ENCODE peak calls at places on chromosome 22, in nine cellular contexts. I is GM23248, T is MM.1S, M is HCT116, C is SK-N-SH, L is PC-3, K is GM23338, A is neural progenitor cell, V is hepatocyte. D is an unnamed sample.

GRCh38 chr22:30204742-30205111 is 41.8 kb downstream of the LIF start:
- DNase-seq in I (peak), T (no peak), M (no peak), C (peak), L (no peak), K (no peak), A (no peak), V (peak), D (no peak)

GRCh38 chr22:19641254-19641982 is 72.9 kb upstream of the SEPTIN5 start:
- DNase-seq in I (peak), T (peak), M (peak), C (peak), L (peak), K (peak), A (peak), V (peak), D (no peak)

GRCh38 chr22:42992092-42992491 is 22.9 kb downstream of the PACSIN2 start:
- DNase-seq in I (no peak), T (no peak), M (no peak), C (no peak), L (no peak), K (no peak), A (no peak), V (no peak), D (no peak)

GRCh38 chr22:50016988-50017700 is 4.6 kb upstream of the IL17REL start:
- DNase-seq in I (no peak), T (no peak), M (no peak), C (peak), L (no peak), K (no peak), A (peak), V (peak), D (no peak)

GRCh38 chr22:25420925-25421904 is 143.3 kb upstream of the GRK3 start:
- DNase-seq in I (peak), T (no peak), M (no peak), C (peak), L (no peak), K (peak), A (peak), V (no peak), D (no peak)

GRCh38 chr22:19448739-19449421 is 1.4 kb upstream of the C22orf39 start:
- DNase-seq in I (no peak), T (peak), M (no peak), C (no peak), L (no peak), K (no peak), A (peak), V (no peak), D (peak)

GRCh38 chr22:32700186-32700882 is 101.2 kb upstream of the TIMP3 start:
- DNase-seq in I (peak), T (no peak), M (no peak), C (no peak), L (no peak), K (no peak), A (peak), V (no peak), D (no peak)

GRCh38 chr22:20777420-20778177 is 3.7 kb downstream of the SERPIND1 start:
- DNase-seq in I (peak), T (no peak), M (peak), C (no peak), L (peak), K (no peak), A (no peak), V (peak), D (no peak)

GRCh38 chr22:48894064-48894671 is 933.5 kb downstream of the BRD1 start:
- DNase-seq in I (no peak), T (no peak), M (no peak), C (no peak), L (no peak), K (no peak), A (no peak), V (no peak), D (peak)

GRCh38 chr22:41021039-41021654 is 70.0 kb downstream of the RBX1 start:
- DNase-seq in I (peak), T (peak), M (no peak), C (no peak), L (no peak), K (peak), A (peak), V (peak), D (peak)

GRCh38 chr22:18023509-18024275 is 669 bp downstream of the MICAL3 start:
- DNase-seq in I (peak), T (peak), M (peak), C (peak), L (peak), K (peak), A (peak), V (peak), D (peak)

GRCh38 chr22:30239421-30240405 is 6.8 kb downstream of the LIF start:
- DNase-seq in I (no peak), T (no peak), M (no peak), C (no peak), L (no peak), K (no peak), A (no peak), V (no peak), D (no peak)

GRCh38 chr22:49103314-49104052 is 724.2 kb downstream of the BRD1 start:
- DNase-seq in I (no peak), T (no peak), M (no peak), C (peak), L (no peak), K (no peak), A (peak), V (no peak), D (no peak)

GRCh38 chr22:33867118-33867863 is 53.0 kb downstream of the LARGE1 start:
- DNase-seq in I (peak), T (no peak), M (no peak), C (no peak), L (peak), K (no peak), A (no peak), V (peak), D (no peak)

GRCh38 chr22:23837911-23838685 is 708 bp downstream of the DERL3 start:
- DNase-seq in I (no peak), T (no peak), M (no peak), C (peak), L (no peak), K (peak), A (peak), V (no peak), D (peak)

GRCh38 chr22:45671051-45671782 is 417 bp upstream of the ATXN10 start:
- DNase-seq in I (peak), T (no peak), M (no peak), C (peak), L (no peak), K (peak), A (peak), V (peak), D (no peak)

GRCh38 chr22:48444320-48445112 is 1383.2 kb downstream of the BRD1 start:
- DNase-seq in I (no peak), T (peak), M (no peak), C (no peak), L (no peak), K (no peak), A (no peak), V (no peak), D (peak)

GRCh38 chr22:49358041-49358440 is 469.6 kb downstream of the BRD1 start:
- DNase-seq in I (no peak), T (no peak), M (no peak), C (no peak), L (no peak), K (no peak), A (no peak), V (no peak), D (no peak)

GRCh38 chr22:29079218-29079901 is 6.5 kb downstream of the KREMEN1 start:
- DNase-seq in I (peak), T (no peak), M (no peak), C (no peak), L (peak), K (no peak), A (no peak), V (peak), D (no peak)

GRCh38 chr22:25120761-25121212 is 78.9 kb upstream of the CRYBB3 start:
- DNase-seq in I (no peak), T (no peak), M (no peak), C (no peak), L (no peak), K (no peak), A (peak), V (peak), D (no peak)

GRCh38 chr22:19396934-19397728 is 34.4 kb downstream of the HIRA start:
- DNase-seq in I (no peak), T (no peak), M (no peak), C (no peak), L (no peak), K (no peak), A (no peak), V (no peak), D (no peak)

GRCh38 chr22:45626198-45626651 is 45.4 kb upstream of the ATXN10 start:
- DNase-seq in I (no peak), T (no peak), M (peak), C (no peak), L (peak), K (no peak), A (no peak), V (peak), D (no peak)

GRCh38 chr22:17366830-17367229 is 2.4 kb upstream of the CECR2 start:
- DNase-seq in I (no peak), T (no peak), M (peak), C (peak), L (no peak), K (peak), A (peak), V (peak), D (peak)

GRCh38 chr22:47757741-47758140 is 995.3 kb downstream of the TBC1D22A start:
- DNase-seq in I (no peak), T (no peak), M (no peak), C (no peak), L (no peak), K (no peak), A (no peak), V (peak), D (no peak)

GRCh38 chr22:29917052-29917902 is 34.3 kb downstream of the MTMR3 start:
- DNase-seq in I (peak), T (no peak), M (no peak), C (no peak), L (no peak), K (peak), A (no peak), V (no peak), D (no peak)

GRCh38 chr22:28246392-28246791 is 327.3 kb upstream of the PITPNB start:
- DNase-seq in I (peak), T (no peak), M (no peak), C (no peak), L (no peak), K (no peak), A (no peak), V (no peak), D (no peak)

GRCh38 chr22:44220727-44221680 is 40.3 kb downstream of the PARVG start:
- DNase-seq in I (no peak), T (no peak), M (no peak), C (no peak), L (no peak), K (no peak), A (no peak), V (no peak), D (no peak)

GRCh38 chr22:29767289-29768051 is at the start of gene UQCR10:
- DNase-seq in I (peak), T (peak), M (peak), C (peak), L (peak), K (peak), A (peak), V (peak), D (peak)

GRCh38 chr22:20495861-20496681 is 476 bp upstream of the KLHL22 start:
- DNase-seq in I (peak), T (peak), M (peak), C (peak), L (peak), K (peak), A (peak), V (peak), D (peak)

DNA sequence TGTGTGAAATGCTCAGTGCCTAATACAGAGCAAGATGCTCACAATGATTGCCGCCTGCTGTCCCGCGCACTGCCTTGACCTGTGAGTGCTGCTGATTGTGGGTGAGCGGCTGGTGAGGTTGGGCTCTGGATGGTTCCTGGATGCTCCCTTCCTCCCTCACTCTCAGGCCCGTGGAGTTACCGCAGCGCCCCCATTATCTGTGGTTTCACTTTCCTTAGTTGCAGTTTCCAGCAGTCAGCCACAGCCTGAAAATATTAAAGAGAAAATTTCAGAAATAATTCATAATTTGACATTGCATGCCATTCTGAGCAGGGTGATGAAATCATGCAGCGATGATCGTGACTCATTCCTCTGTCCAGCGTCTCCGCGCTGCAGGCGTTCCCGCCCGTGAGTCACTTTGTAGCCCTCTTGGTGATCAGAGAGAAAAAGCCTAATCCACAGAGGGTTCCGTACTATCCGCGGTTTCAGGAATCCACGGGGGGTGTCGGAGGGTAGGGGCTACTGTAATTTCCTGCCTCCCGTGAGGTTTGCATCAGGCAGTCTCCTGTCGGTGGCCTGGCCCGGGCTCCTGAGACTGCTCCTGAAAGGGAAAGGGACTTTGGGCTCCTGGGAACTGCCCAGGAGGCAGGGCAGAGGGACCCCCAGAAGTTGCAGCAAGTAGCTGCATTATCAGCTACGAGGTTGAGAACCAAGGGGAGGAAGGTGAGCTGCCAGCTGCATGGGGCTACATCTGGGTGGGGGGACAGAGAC is 10.6 kb downstream of the RPL3 start:
- DNase-seq in I (peak), T (no peak), M (peak), C (no peak), L (peak), K (peak), A (no peak), V (peak), D (no peak)
- H3K4me3 ChIP-seq in I (peak), T (no peak), M (peak), C (no peak), L (peak), K (no peak), A (no peak), V (no peak), D (no peak)

DNA sequence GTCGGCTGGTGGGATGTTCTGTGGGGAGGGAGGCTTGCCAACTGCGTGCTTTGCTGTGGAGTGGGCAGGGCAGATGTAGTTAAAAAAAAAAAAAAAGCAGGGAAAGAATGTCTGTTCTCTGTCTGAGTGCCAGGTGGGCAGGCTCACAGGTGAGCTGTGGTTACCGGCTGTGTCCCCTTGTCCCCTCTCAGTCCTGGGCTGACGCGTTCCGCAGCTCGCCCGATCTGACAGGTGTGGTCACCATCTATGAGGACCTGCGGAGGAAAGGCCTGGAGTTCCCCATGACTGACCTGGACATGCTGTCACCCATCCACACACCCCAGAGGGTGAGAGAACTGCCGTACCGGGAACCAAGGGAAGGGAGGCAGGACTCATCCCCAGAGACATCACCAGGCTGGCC is 23.6 kb downstream of the TOM1 start:
- DNase-seq in I (no peak), T (no peak), M (no peak), C (no peak), L (no peak), K (no peak), A (no peak), V (no peak), D (no peak)
- H2AFZ ChIP-seq in I (no peak), T (no peak), M (no peak), C (no peak), L (no peak), K (no peak), A (no peak), V (no peak), D (no peak)

GRCh38 chr22:36213596-36213995 is 12.0 kb upstream of the APOL4 start:
- DNase-seq in I (no peak), T (no peak), M (no peak), C (no peak), L (no peak), K (no peak), A (no peak), V (no peak), D (no peak)

GRCh38 chr22:36220457-36220921 is 18.8 kb downstream of the APOL2 start:
- DNase-seq in I (peak), T (no peak), M (no peak), C (no peak), L (peak), K (peak), A (peak), V (peak), D (no peak)

GRCh38 chr22:36218648-36219047 is 17.0 kb upstream of the APOL4 start:
- DNase-seq in I (no peak), T (no peak), M (no peak), C (no peak), L (no peak), K (no peak), A (no peak), V (no peak), D (no peak)

GRCh38 chr22:36212896-36213295 is 11.3 kb upstream of the APOL4 start:
- DNase-seq in I (no peak), T (no peak), M (no peak), C (no peak), L (no peak), K (no peak), A (no peak), V (no peak), D (no peak)

DNA sequence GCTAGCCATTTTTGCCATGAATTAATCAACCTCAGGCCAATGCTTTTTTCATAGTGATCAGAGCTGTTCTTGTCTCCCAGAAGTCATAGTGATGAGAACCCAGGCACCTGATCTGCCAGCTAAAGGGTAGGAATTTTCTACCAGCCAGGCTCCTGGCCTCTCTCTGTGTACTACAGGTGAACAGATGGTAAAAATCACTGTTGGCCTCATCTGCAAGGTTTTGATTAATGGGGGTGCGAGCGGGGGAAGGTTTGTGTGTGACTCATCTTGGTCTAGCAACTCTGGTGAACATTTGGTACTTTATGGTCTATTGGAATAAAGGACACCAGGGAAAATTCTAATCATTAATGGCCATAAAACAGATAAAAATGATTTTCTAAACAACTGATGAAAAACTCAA is 14.4 kb upstream of the APOL4 start:
- DNase-seq in I (no peak), T (no peak), M (no peak), C (no peak), L (no peak), K (no peak), A (no peak), V (no peak), D (no peak)
- TF ChIP-seq EZH2phosphoT487 in I (no peak), T (no peak), M (no peak), C (no peak), L (no peak), K (no peak), A (no peak), V (no peak), D (no peak)

GRCh38 chr22:37804502-37804885 is 3.2 kb upstream of the GCAT start:
- DNase-seq in I (peak), T (no peak), M (no peak), C (peak), L (no peak), K (peak), A (peak), V (peak), D (no peak)

GRCh38 chr22:37802310-37803194 is 5.2 kb upstream of the GCAT start:
- DNase-seq in I (peak), T (no peak), M (no peak), C (peak), L (peak), K (peak), A (peak), V (peak), D (no peak)

GRCh38 chr22:37803195-37803635 is 4.5 kb upstream of the GCAT start:
- DNase-seq in I (no peak), T (no peak), M (no peak), C (no peak), L (no peak), K (peak), A (peak), V (no peak), D (no peak)

GRCh38 chr22:37803636-37804371 is 3.9 kb upstream of the GCAT start:
- DNase-seq in I (no peak), T (no peak), M (no peak), C (no peak), L (no peak), K (peak), A (peak), V (no peak), D (no peak)

DNA sequence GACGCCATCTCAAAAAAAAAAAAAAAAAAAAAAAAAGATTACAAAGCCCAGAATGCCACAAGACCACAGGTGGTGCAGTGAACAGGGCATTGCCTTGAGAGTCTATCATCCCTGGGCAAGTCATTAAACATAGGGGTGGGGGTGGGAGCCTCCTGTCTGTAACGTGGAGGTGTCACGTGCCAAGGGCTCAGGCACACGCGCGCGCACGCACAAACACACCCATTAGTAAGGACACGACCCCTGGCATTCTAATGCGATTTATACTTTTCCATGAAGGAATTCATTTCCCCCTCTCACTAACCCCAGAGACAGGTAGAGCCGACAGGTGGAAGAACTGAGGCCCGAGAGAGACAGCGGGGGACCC is 5.8 kb upstream of the GCAT start:
- DNase-seq in I (peak), T (no peak), M (no peak), C (peak), L (no peak), K (peak), A (no peak), V (peak), D (no peak)
- H3K4me3 ChIP-seq in I (peak), T (peak), M (peak), C (peak), L (peak), K (peak), A (peak), V (peak), D (peak)

DNA sequence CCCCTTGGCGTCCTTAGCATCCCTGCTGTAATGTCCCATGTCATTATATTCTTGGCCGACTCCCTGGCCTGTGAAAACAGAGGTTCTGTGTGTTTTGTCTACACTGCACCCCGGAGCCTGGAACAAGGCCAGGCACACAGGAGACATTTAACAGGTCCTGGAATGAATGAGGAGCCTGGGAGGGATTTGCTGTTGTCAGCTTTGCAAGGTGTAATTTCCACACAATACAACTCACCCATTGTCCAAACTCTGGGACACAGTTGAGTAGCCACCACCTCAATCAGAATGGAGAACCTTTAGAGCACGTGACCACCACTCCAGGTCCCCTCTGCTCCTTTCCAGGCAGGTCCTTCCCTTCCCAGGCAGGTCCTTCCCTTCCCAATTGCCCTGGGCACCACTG is 14.9 kb upstream of the PDGFB start:
- DNase-seq in I (no peak), T (no peak), M (no peak), C (no peak), L (no peak), K (no peak), A (no peak), V (no peak), D (no peak)
- H2AFZ ChIP-seq in I (no peak), T (no peak), M (no peak), C (no peak), L (no peak), K (no peak), A (no peak), V (no peak), D (no peak)

D was measured in OCI-LY7.